ENCODE peak calls at places on chromosome 1, in ten cellular contexts. F is T-helper 2 cell, M is A549, E is fibroblast of gingiva, J is fibroblast of the aortic adventitia, P is Peyer's patch, K is lower leg skin, D is HAP-1, Y is NCI-H774, V is SK-N-DZ. T is an unnamed sample.

GRCh38 chr1:245704765-245705164 is 550.0 kb downstream of the KIF26B start:
- DNase-seq in F (no peak), M (no peak), E (no peak), J (peak), P (no peak), K (no peak), D (no peak), Y (no peak), V (no peak), T (no peak)

GRCh38 chr1:24418898-24419628 is 3.5 kb downstream of the NIPAL3 start:
- DNase-seq in F (no peak), M (no peak), E (peak), J (peak), P (peak), K (peak), D (peak), Y (no peak), V (no peak), T (peak)

GRCh38 chr1:150765229-150765976 is at the start of gene CTSS:
- DNase-seq in F (no peak), M (no peak), E (peak), J (peak), P (no peak), K (no peak), D (no peak), Y (no peak), V (peak), T (no peak)

GRCh38 chr1:67211589-67212563 is 45.6 kb downstream of the IL23R start:
- DNase-seq in F (peak), M (peak), E (no peak), J (peak), P (no peak), K (no peak), D (peak), Y (no peak), V (peak), T (no peak)

GRCh38 chr1:243718893-243719292 is 131.2 kb downstream of the AKT3 start:
- DNase-seq in F (no peak), M (no peak), E (peak), J (peak), P (no peak), K (no peak), D (peak), Y (no peak), V (no peak), T (no peak)

GRCh38 chr1:223843934-223844333 is 1.8 kb downstream of the TP53BP2 start:
- DNase-seq in F (no peak), M (no peak), E (no peak), J (peak), P (no peak), K (no peak), D (no peak), Y (no peak), V (no peak), T (no peak)

GRCh38 chr1:12230549-12231275 is 882 bp downstream of the VPS13D start:
- DNase-seq in F (no peak), M (no peak), E (peak), J (no peak), P (peak), K (no peak), D (no peak), Y (no peak), V (no peak), T (no peak)

GRCh38 chr1:63784083-63784482 is 10.3 kb downstream of the ROR1 start:
- DNase-seq in F (no peak), M (no peak), E (no peak), J (no peak), P (no peak), K (no peak), D (no peak), Y (no peak), V (no peak), T (no peak)

GRCh38 chr1:156767879-156768608 is 709 bp downstream of the PRCC start:
- DNase-seq in F (peak), M (no peak), E (no peak), J (peak), P (no peak), K (no peak), D (no peak), Y (no peak), V (no peak), T (peak)

GRCh38 chr1:226778657-226779058 is 39.6 kb upstream of the ITPKB start:
- DNase-seq in F (no peak), M (no peak), E (peak), J (peak), P (no peak), K (peak), D (peak), Y (no peak), V (no peak), T (no peak)

GRCh38 chr1:64623750-64624445 is 121.0 kb upstream of the RAVER2 start:
- DNase-seq in F (no peak), M (no peak), E (no peak), J (peak), P (no peak), K (no peak), D (no peak), Y (no peak), V (no peak), T (no peak)

GRCh38 chr1:10338047-10338446 is 60.8 kb upstream of the PGD start:
- DNase-seq in F (peak), M (peak), E (peak), J (peak), P (no peak), K (peak), D (peak), Y (no peak), V (no peak), T (no peak)

GRCh38 chr1:47207811-47208373 is 18.1 kb upstream of the PDZK1IP1 start:
- DNase-seq in F (no peak), M (no peak), E (no peak), J (no peak), P (no peak), K (no peak), D (no peak), Y (no peak), V (no peak), T (no peak)

GRCh38 chr1:93702828-93703183 is 21.2 kb upstream of the BCAR3 start:
- DNase-seq in F (no peak), M (no peak), E (no peak), J (no peak), P (no peak), K (no peak), D (no peak), Y (no peak), V (no peak), T (no peak)

GRCh38 chr1:233614173-233614742 is 352 bp downstream of the KCNK1 start:
- DNase-seq in F (no peak), M (peak), E (peak), J (peak), P (peak), K (peak), D (no peak), Y (peak), V (no peak), T (peak)

GRCh38 chr1:197920345-197921117 is 3.4 kb downstream of the LHX9 start:
- DNase-seq in F (no peak), M (no peak), E (no peak), J (no peak), P (no peak), K (no peak), D (no peak), Y (no peak), V (no peak), T (no peak)

GRCh38 chr1:154972517-154973343 is 1.8 kb upstream of the CKS1B start:
- DNase-seq in F (no peak), M (peak), E (peak), J (peak), P (peak), K (peak), D (peak), Y (no peak), V (no peak), T (peak)

GRCh38 chr1:213399695-213400094 is 348.7 kb downstream of the RPS6KC1 start:
- DNase-seq in F (no peak), M (no peak), E (no peak), J (no peak), P (no peak), K (no peak), D (peak), Y (no peak), V (no peak), T (peak)

GRCh38 chr1:248681651-248682050 is 20.9 kb downstream of the OR14I1 start:
- DNase-seq in F (no peak), M (no peak), E (no peak), J (no peak), P (no peak), K (no peak), D (no peak), Y (no peak), V (no peak), T (no peak)

GRCh38 chr1:61238371-61238689 is 156.0 kb downstream of the NFIA start:
- DNase-seq in F (no peak), M (no peak), E (no peak), J (no peak), P (no peak), K (no peak), D (no peak), Y (no peak), V (no peak), T (no peak)

GRCh38 chr1:242692988-242693387 is 168.5 kb upstream of the PLD5 start:
- DNase-seq in F (no peak), M (no peak), E (no peak), J (no peak), P (no peak), K (no peak), D (no peak), Y (no peak), V (no peak), T (no peak)

GRCh38 chr1:226674892-226675719 is 64.0 kb downstream of the ITPKB start:
- DNase-seq in F (peak), M (no peak), E (no peak), J (no peak), P (no peak), K (no peak), D (no peak), Y (no peak), V (no peak), T (no peak)

GRCh38 chr1:72568113-72568512 is 285.8 kb upstream of the NEGR1 start:
- DNase-seq in F (no peak), M (no peak), E (no peak), J (no peak), P (no peak), K (no peak), D (no peak), Y (no peak), V (no peak), T (no peak)

GRCh38 chr1:30677471-30677870 is 45.9 kb downstream of the MATN1 start:
- DNase-seq in F (no peak), M (no peak), E (no peak), J (no peak), P (peak), K (no peak), D (no peak), Y (no peak), V (no peak), T (peak)

GRCh38 chr1:40232444-40232843 is 15.3 kb upstream of the TMCO2 start:
- DNase-seq in F (peak), M (no peak), E (no peak), J (no peak), P (no peak), K (no peak), D (no peak), Y (no peak), V (no peak), T (no peak)

GRCh38 chr1:53625766-53626520 is 113.0 kb downstream of the GLIS1 start:
- DNase-seq in F (no peak), M (no peak), E (peak), J (peak), P (no peak), K (no peak), D (no peak), Y (no peak), V (no peak), T (no peak)

GRCh38 chr1:165896277-165896676 is 68.9 kb downstream of the UCK2 start:
- DNase-seq in F (no peak), M (no peak), E (peak), J (peak), P (no peak), K (no peak), D (no peak), Y (no peak), V (no peak), T (no peak)

GRCh38 chr1:243513726-243514491 is 258.1 kb downstream of the SDCCAG8 start:
- DNase-seq in F (no peak), M (no peak), E (no peak), J (peak), P (no peak), K (no peak), D (no peak), Y (no peak), V (no peak), T (no peak)

GRCh38 chr1:64423526-64423925 is 46.4 kb upstream of the CACHD1 start:
- DNase-seq in F (no peak), M (no peak), E (no peak), J (no peak), P (no peak), K (no peak), D (no peak), Y (no peak), V (no peak), T (no peak)